ENCODE peak calls at places on chromosomes 16 and 17, in six cellular contexts. Y is thoracic aorta, P is mammary epithelial cell, D is stomach, Z is breast epithelium, R is tibial artery. T is an unnamed sample.

GRCh38 chr16:46730801-46731690 is 17.1 kb downstream of the MYLK3 start:
- DNase-seq in Y (no peak), P (no peak), D (peak), Z (no peak), R (no peak), T (no peak)

GRCh38 chr16:86657972-86658371 is 79.6 kb downstream of the FOXL1 start:
- DNase-seq in Y (no peak), P (no peak), D (no peak), Z (no peak), R (no peak), T (no peak)

GRCh38 chr17:66614469-66614868 is 220.4 kb upstream of the CACNG5 start:
- DNase-seq in Y (no peak), P (no peak), D (no peak), Z (no peak), R (no peak), T (no peak)

GRCh38 chr16:61555718-61556441 is 480.4 kb downstream of the CDH8 start:
- DNase-seq in Y (no peak), P (no peak), D (no peak), Z (no peak), R (no peak), T (no peak)

GRCh38 chr17:51322390-51323029 is 62.2 kb downstream of the UTP18 start:
- DNase-seq in Y (no peak), P (peak), D (no peak), Z (no peak), R (no peak), T (no peak)

GRCh38 chr17:82895087-82895486 is 55.3 kb upstream of the ZNF750 start:
- DNase-seq in Y (no peak), P (no peak), D (no peak), Z (no peak), R (no peak), T (no peak)

GRCh38 chr17:50371526-50371925 is 1.5 kb downstream of the MRPL27 start:
- DNase-seq in Y (no peak), P (peak), D (no peak), Z (no peak), R (no peak), T (no peak)

GRCh38 chr17:51045616-51046526 is 74.8 kb downstream of the SPAG9 start:
- DNase-seq in Y (no peak), P (peak), D (no peak), Z (no peak), R (no peak), T (no peak)

GRCh38 chr17:71375948-71376347 is 744.9 kb upstream of the SOX9 start:
- DNase-seq in Y (no peak), P (no peak), D (no peak), Z (no peak), R (no peak), T (no peak)

GRCh38 chr16:87210949-87211348 is 106.2 kb downstream of the C16orf95 start:
- DNase-seq in Y (no peak), P (peak), D (no peak), Z (no peak), R (no peak), T (no peak)

GRCh38 chr17:55772086-55772485 is 21.2 kb downstream of the PCTP start:
- DNase-seq in Y (no peak), P (no peak), D (no peak), Z (no peak), R (no peak), T (no peak)

GRCh38 chr16:31696968-31697743 is 169.5 kb downstream of the AHSP start:
- DNase-seq in Y (no peak), P (peak), D (no peak), Z (no peak), R (no peak), T (no peak)

GRCh38 chr16:30377050-30377811 is 2.6 kb downstream of the MYL11 start:
- DNase-seq in Y (no peak), P (no peak), D (no peak), Z (no peak), R (peak), T (no peak)

GRCh38 chr17:51709867-51710266 is 448.6 kb downstream of the CA10 start:
- DNase-seq in Y (no peak), P (no peak), D (no peak), Z (no peak), R (no peak), T (no peak)

GRCh38 chr17:40480501-40481003 is 20.9 kb downstream of the TNS4 start:
- DNase-seq in Y (no peak), P (peak), D (peak), Z (no peak), R (no peak), T (peak)

GRCh38 chr17:1158879-1159278 is 20.9 kb downstream of the ABR start:
- DNase-seq in Y (no peak), P (no peak), D (no peak), Z (no peak), R (no peak), T (no peak)

GRCh38 chr17:39177256-39177655 is 11.3 kb upstream of the ARL5C start:
- DNase-seq in Y (no peak), P (no peak), D (no peak), Z (no peak), R (no peak), T (no peak)

GRCh38 chr17:704111-704864 is 10.4 kb downstream of the VPS53 start:
- DNase-seq in Y (no peak), P (no peak), D (no peak), Z (no peak), R (no peak), T (no peak)

GRCh38 chr16:12210258-12210880 is 233.8 kb downstream of the SNX29 start:
- DNase-seq in Y (no peak), P (no peak), D (no peak), Z (no peak), R (no peak), T (no peak)

GRCh38 chr16:339680-340079 is 12.8 kb downstream of the AXIN1 start:
- DNase-seq in Y (no peak), P (no peak), D (no peak), Z (no peak), R (no peak), T (no peak)
- H3K4me3 ChIP-seq in Y (no peak), P (no peak), D (no peak), Z (no peak), R (no peak), T (no peak)

GRCh38 chr16:55494994-55495421 is 13.9 kb upstream of the LPCAT2 start:
- DNase-seq in Y (no peak), P (peak), D (peak), Z (no peak), R (no peak), T (peak)
- TF ChIP-seq CTCF in Y (no peak), P (peak), D (no peak), Z (no peak), R (peak), T (peak)

DNA sequence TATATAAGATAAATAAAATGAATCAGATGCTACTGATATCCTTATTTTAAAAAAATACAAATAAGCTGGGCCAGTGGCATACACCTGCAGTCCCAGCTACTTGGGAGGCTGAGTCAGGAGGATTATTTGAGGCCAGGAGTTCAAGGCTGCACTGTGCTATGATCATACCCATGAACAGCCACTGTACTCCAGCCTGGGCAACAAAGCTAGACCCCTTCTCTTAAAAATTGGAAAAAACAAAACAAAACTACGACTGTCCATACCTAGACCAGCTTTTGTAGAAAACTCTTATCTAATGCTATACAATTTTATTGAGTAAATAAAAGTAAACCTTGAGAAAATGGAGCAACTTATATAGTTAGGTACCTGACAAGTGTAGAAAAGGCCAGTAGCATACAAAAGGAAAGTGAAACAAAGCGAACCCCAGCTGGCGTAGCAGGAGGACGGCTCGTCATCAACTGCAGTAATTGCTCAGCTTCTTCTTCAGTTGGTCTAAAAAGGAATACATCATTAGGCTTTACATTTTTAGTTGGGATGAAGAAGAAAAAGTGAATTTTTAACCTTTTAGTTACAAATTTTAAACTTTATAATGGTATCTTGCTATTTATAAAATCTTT is 23.6 kb downstream of the INTS2 start:
- DNase-seq in Y (no peak), P (no peak), D (no peak), Z (no peak), R (no peak), T (no peak)
- H3K4me3 ChIP-seq in Y (no peak), P (no peak), D (no peak), Z (no peak), R (no peak), T (no peak)

GRCh38 chr17:17784599-17785264 is 52.1 kb downstream of the SREBF1 start:
- DNase-seq in Y (no peak), P (no peak), D (peak), Z (no peak), R (no peak), T (no peak)
- TF ChIP-seq CTCF in Y (no peak), P (peak), D (no peak), Z (no peak), R (no peak), T (peak)